ENCODE peak calls at places on chromosomes 13 and 19, in seven cellular contexts. S is upper lobe of right lung, R is esophagus squamous epithelium, T is cardiac muscle cell, Y is fibroblast of lung, I is bronchial epithelial cell, X is mesothelial cell of epicardium. E is an unnamed sample.

GRCh38 chr19:38691938-38692457 is 44.5 kb downstream of the ACTN4 start:
- DNase-seq in R (no peak), I (no peak), T (peak), S (no peak), Y (peak), X (no peak), E (peak)

GRCh38 chr13:28145049-28145448 is 6.7 kb downstream of the PAN3 start:
- DNase-seq in R (no peak), S (no peak), Y (no peak), X (no peak), T (no peak), I (no peak), E (no peak)

GRCh38 chr19:51693819-51694218 is 689 bp downstream of the SPACA6 start:
- DNase-seq in T (no peak), Y (no peak), I (no peak), S (no peak), R (no peak), X (no peak), E (no peak)

GRCh38 chr19:5539431-5539833 is 28.3 kb downstream of the TINCR start:
- DNase-seq in R (no peak), S (no peak), I (no peak), X (no peak), Y (no peak), T (no peak), E (no peak)

GRCh38 chr13:23500858-23501257 is 67.4 kb upstream of the SACS start:
- DNase-seq in T (peak), X (no peak), R (no peak), S (no peak), Y (peak), I (no peak), E (peak)

GRCh38 chr13:29878101-29878500 is 27.7 kb upstream of the UBL3 start:
- DNase-seq in X (no peak), Y (peak), R (no peak), T (peak), I (no peak), S (no peak), E (no peak)

GRCh38 chr13:37109080-37109678 is 3.7 kb upstream of the CSNK1A1L start:
- DNase-seq in R (no peak), Y (peak), T (peak), X (no peak), I (peak), S (no peak), E (peak)

GRCh38 chr13:100549316-100549715 is 39.3 kb downstream of the GGACT start:
- DNase-seq in S (no peak), Y (no peak), R (no peak), T (no peak), X (no peak), I (no peak), E (no peak)

GRCh38 chr19:4518345-4519171 is at the start of gene PLIN4:
- DNase-seq in X (no peak), T (peak), R (no peak), Y (peak), S (no peak), I (peak), E (peak)

GRCh38 chr13:48010698-48011097 is 9.6 kb upstream of the SUCLA2 start:
- DNase-seq in X (no peak), T (no peak), I (no peak), R (no peak), Y (no peak), S (no peak), E (no peak)

GRCh38 chr13:98445340-98446233 is 131.3 kb downstream of the STK24 start:
- DNase-seq in S (peak), R (no peak), Y (peak), T (peak), I (peak), X (peak), E (peak)

GRCh38 chr19:53865918-53866696 is 1.6 kb upstream of the MYADM start:
- DNase-seq in I (no peak), X (no peak), S (peak), Y (peak), T (peak), R (no peak), E (peak)

GRCh38 chr13:31174018-31174417 is 12.3 kb upstream of the HSPH1 start:
- DNase-seq in I (no peak), T (peak), S (no peak), Y (peak), R (no peak), X (no peak), E (peak)

GRCh38 chr13:28716511-28716910 is 2.3 kb downstream of the SLC46A3 start:
- DNase-seq in X (no peak), T (peak), Y (peak), S (no peak), I (peak), R (no peak), E (peak)

GRCh38 chr19:32671883-32672282 is 3.1 kb downstream of the ANKRD27 start:
- DNase-seq in I (no peak), Y (no peak), R (no peak), T (peak), X (no peak), S (no peak), E (no peak)

GRCh38 chr13:50527612-50528509 is 315.6 kb downstream of the DLEU7 start:
- DNase-seq in X (no peak), Y (no peak), I (peak), R (no peak), T (no peak), S (no peak), E (no peak)

GRCh38 chr13:44819245-44819644 is 170.0 kb downstream of the NUFIP1 start:
- DNase-seq in I (peak), S (no peak), X (no peak), R (no peak), Y (peak), T (peak), E (peak)

GRCh38 chr13:28865312-28865711 is 45.2 kb downstream of the MTUS2 start:
- DNase-seq in S (no peak), X (no peak), I (no peak), R (no peak), Y (no peak), T (no peak), E (no peak)

GRCh38 chr19:55248166-55248675 is 10.6 kb downstream of the PPP6R1 start:
- DNase-seq in R (no peak), T (no peak), S (no peak), Y (no peak), I (no peak), X (no peak), E (no peak)

GRCh38 chr13:112726018-112726767 is 36.4 kb downstream of the ATP11A start:
- DNase-seq in T (no peak), X (no peak), Y (no peak), I (no peak), S (peak), R (no peak), E (no peak)

GRCh38 chr19:3983936-3984583 is 1.2 kb downstream of the EEF2 start:
- DNase-seq in Y (peak), T (peak), R (no peak), X (no peak), S (peak), I (peak), E (peak)

GRCh38 chr19:22327321-22327720 is 41.1 kb downstream of the ZNF729 start:
- DNase-seq in S (no peak), Y (no peak), I (no peak), T (no peak), R (no peak), X (no peak), E (peak)

GRCh38 chr19:7069904-7070226 is 362 bp downstream of the ZNF557 start:
- DNase-seq in I (no peak), T (no peak), S (no peak), R (no peak), Y (no peak), X (no peak), E (no peak)

GRCh38 chr13:24147570-24147963 is 13.0 kb upstream of the SPATA13 start:
- DNase-seq in I (no peak), Y (no peak), R (no peak), S (no peak), X (no peak), T (no peak), E (no peak)

GRCh38 chr13:48405865-48406264 is 7.0 kb downstream of the LPAR6 start:
- DNase-seq in S (no peak), R (no peak), I (no peak), X (no peak), T (no peak), Y (no peak), E (peak)

GRCh38 chr13:26456578-26457119 is 100.8 kb upstream of the WASF3 start:
- DNase-seq in R (no peak), X (no peak), Y (no peak), I (no peak), S (no peak), T (no peak), E (no peak)

GRCh38 chr13:100526299-100527030 is 62.1 kb downstream of the GGACT start:
- DNase-seq in T (no peak), S (no peak), I (no peak), R (no peak), Y (no peak), X (no peak), E (no peak)

GRCh38 chr13:48939728-48940127 is 36.0 kb upstream of the FNDC3A start:
- DNase-seq in R (no peak), Y (no peak), S (no peak), I (no peak), T (no peak), X (no peak), E (no peak)

GRCh38 chr13:56864451-56864850 is 276.3 kb upstream of the PRR20A start:
- DNase-seq in R (no peak), X (no peak), T (no peak), I (no peak), S (no peak), Y (no peak), E (no peak)

GRCh38 chr13:114151565-114152284 is 19.3 kb upstream of the RASA3 start:
- DNase-seq in R (no peak), Y (peak), T (peak), I (peak), X (no peak), S (peak), E (peak)

GRCh38 chr13:80654638-80655249 is 313.8 kb upstream of the SPRY2 start:
- DNase-seq in S (peak), I (no peak), Y (no peak), R (no peak), X (no peak), T (no peak), E (no peak)

GRCh38 chr19:45765365-45766292 is 3.4 kb downstream of the SIX5 start:
- DNase-seq in R (no peak), I (no peak), X (no peak), Y (no peak), S (no peak), T (no peak), E (no peak)

GRCh38 chr13:43698009-43698408 is 88.8 kb downstream of the ENOX1 start:
- DNase-seq in X (no peak), R (no peak), T (no peak), Y (no peak), I (no peak), S (no peak), E (no peak)

GRCh38 chr13:52713894-52714293 is 25.7 kb downstream of the CNMD start:
- DNase-seq in X (no peak), S (peak), R (no peak), T (peak), I (peak), Y (no peak), E (peak)

DNA sequence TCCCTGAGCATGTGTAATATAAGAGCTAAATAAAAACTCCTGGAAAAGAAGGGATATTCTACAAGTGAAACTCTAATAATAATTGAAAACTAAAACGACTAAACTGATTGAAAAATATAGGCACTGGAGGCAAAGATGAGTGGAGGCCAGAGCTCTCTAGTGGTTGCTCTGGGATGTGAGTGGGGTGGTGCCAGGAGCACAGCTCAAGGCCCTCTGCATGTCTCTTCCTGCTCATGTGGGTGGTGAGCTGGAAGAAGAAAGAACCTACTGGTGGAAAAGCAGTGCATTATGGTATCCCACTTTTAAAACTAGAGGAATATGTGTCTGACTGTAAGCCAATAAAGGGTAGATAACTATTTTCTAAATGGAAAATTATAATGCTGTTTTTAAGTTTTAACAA is 15.8 kb upstream of the ARHGEF7 start:
- DNase-seq in Y (no peak), R (no peak), T (no peak), S (no peak), X (no peak), I (peak), E (peak)
- TF ChIP-seq CTCF in Y (no peak), R (no peak), T (no peak), S (no peak), X (no peak), I (no peak), E (no peak)

DNA sequence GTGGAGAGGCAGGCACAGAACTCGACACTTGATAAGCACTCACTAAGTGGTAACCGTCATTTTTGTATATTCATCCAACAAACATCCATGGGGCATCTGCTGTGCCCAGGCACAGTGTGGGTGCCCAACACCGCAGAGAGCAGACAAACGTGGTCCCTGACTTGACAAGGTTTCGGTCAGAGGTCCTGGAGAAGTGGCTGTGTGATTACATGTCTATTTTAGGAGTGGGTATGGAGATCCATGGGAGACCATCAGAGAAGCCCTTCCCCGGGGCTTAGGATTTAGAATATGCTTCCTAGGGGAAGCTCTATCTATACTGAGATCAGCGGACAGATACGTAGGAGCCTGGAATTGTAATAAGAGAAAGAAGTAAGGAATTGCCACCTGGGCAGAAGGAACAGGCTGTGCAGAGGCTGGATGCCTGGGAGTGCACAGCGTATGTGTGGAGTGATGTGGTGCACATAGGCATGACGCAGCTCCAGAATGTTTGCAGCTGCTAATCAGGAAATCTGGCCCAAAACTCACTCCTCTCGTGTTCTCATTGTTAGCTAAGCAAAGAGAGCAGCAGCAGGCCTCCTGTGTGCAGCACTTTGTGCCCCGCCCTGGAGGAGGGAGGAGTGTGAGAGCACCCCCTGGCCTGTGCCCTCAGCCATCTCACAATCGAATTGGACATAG is 23.0 kb upstream of the IRS2 start:
- DNase-seq in I (no peak), T (no peak), S (no peak), X (no peak), Y (peak), R (no peak), E (no peak)
- TF ChIP-seq CTCF in I (no peak), T (no peak), S (no peak), X (no peak), Y (no peak), R (no peak), E (no peak)

GRCh38 chr19:13329766-13330165 is 176.5 kb downstream of the CACNA1A start:
- DNase-seq in Y (no peak), R (no peak), S (no peak), X (no peak), T (no peak), I (no peak), E (no peak)

GRCh38 chr19:13337181-13337580 is 169.1 kb downstream of the CACNA1A start:
- DNase-seq in T (no peak), R (no peak), Y (no peak), S (no peak), X (no peak), I (no peak), E (no peak)

GRCh38 chr19:13330285-13330684 is 176.0 kb downstream of the CACNA1A start:
- DNase-seq in R (no peak), X (no peak), Y (no peak), I (no peak), T (no peak), S (no peak), E (no peak)

GRCh38 chr19:13339869-13340268 is 166.4 kb downstream of the CACNA1A start:
- DNase-seq in S (no peak), T (no peak), Y (no peak), X (no peak), R (no peak), I (no peak), E (no peak)

DNA sequence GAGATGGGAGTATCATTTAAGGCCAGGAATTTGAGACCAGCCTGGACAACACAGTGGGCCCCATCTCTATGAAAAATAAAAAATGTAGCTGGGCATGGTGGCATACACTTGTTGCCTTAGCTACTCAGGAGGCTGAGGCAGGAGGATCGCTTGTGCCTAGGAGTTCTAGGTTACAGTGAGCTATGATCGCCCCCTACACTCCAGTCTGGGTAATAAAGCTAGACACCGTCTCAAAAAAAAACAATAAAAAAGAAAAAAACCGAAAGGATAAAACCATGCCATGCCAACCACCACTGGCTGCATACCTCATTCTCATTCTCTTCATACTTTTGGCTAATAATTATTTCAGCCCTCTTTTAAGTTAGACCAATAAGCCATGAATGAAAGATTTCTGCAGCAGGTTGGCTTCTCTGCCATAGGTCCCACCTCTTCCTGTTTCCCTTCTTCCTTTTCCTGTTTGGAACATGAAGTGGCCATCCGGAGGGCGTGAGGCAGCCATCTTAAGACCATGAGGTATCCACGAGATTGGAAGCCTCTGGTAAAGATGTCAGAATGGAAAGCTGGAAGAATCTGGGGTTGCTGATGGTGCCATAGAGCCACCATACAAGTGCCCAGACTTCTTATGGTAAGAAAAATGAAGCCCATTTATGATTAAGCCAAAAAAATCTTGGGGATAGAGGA is 171.3 kb downstream of the CACNA1A start:
- DNase-seq in R (no peak), Y (no peak), S (no peak), X (no peak), T (no peak), I (no peak), E (no peak)
- TF ChIP-seq CTCF in R (no peak), Y (no peak), S (no peak), X (no peak), T (no peak), I (no peak), E (no peak)

GRCh38 chr19:41930926-41931592 is 2.8 kb upstream of the ERFL start:
- DNase-seq in T (no peak), S (no peak), I (no peak), X (no peak), R (no peak), Y (no peak), E (no peak)
- TF ChIP-seq CTCF in T (peak), S (peak), I (peak), X (no peak), R (no peak), Y (peak), E (peak)

DNA sequence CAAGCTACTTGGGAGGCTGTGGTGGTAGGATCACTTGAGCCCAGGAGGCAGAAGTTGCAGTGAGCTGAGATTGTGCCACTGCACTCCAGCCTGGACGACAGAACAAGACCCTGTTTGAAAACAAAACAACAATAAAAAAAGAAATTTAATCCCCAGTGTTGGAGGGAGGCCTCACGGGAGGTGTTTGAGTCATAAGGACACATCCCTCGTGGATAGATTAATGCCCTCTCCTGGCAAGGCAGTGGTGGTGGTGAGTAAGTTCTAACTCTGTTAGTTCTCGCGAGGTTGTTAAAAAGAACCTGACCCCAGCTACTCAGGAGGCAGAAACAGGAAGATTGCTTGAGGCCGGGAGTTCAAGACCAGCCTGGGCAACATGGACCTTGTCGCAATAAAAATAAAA is 27.6 kb upstream of the SIN3B start:
- DNase-seq in X (no peak), T (peak), R (no peak), Y (peak), S (no peak), I (peak), E (peak)
- TF ChIP-seq CTCF in X (no peak), T (no peak), R (no peak), Y (no peak), S (no peak), I (peak), E (no peak)

GRCh38 chr19:50500060-50500752 is 10.8 kb downstream of the JOSD2 start:
- DNase-seq in X (no peak), Y (no peak), R (no peak), S (no peak), I (no peak), T (no peak), E (no peak)
- TF ChIP-seq CTCF in X (peak), Y (no peak), R (no peak), S (no peak), I (no peak), T (peak), E (peak)

GRCh38 chr13:72489751-72490150 is 237.7 kb downstream of the MZT1 start:
- DNase-seq in Y (no peak), S (no peak), X (no peak), T (no peak), I (no peak), R (no peak), E (no peak)
- TF ChIP-seq CTCF in Y (no peak), S (no peak), X (no peak), T (no peak), I (no peak), R (no peak), E (no peak)

GRCh38 chr19:19213822-19214558 is 2.2 kb downstream of the NCAN start:
- DNase-seq in Y (no peak), I (no peak), R (no peak), S (no peak), X (no peak), T (no peak), E (no peak)

GRCh38 chr19:19215792-19216191 is 4.0 kb downstream of the NCAN start:
- DNase-seq in T (no peak), X (no peak), Y (no peak), I (no peak), S (no peak), R (no peak), E (no peak)

GRCh38 chr19:19214892-19215291 is 3.1 kb downstream of the NCAN start:
- DNase-seq in S (no peak), Y (peak), X (peak), R (no peak), T (peak), I (peak), E (peak)

GRCh38 chr19:19218911-19219310 is 7.2 kb downstream of the NCAN start:
- DNase-seq in T (no peak), I (no peak), Y (no peak), R (no peak), X (no peak), S (no peak), E (no peak)

GRCh38 chr19:19217110-19217509 is 5.4 kb downstream of the NCAN start:
- DNase-seq in S (no peak), Y (peak), R (no peak), I (peak), X (no peak), T (no peak), E (peak)
- TF ChIP-seq CTCF in S (no peak), Y (no peak), R (no peak), I (no peak), X (no peak), T (no peak), E (no peak)

E was measured in MCF 10A.